ENCODE peak calls at places on chromosomes 12 and 14, in four cellular contexts. S is A549, K is GM12878, H is K562. Z is an unnamed sample.

GRCh38 chr12:97272471-97272870 is 190.1 kb upstream of the RMST start:
- DNase-seq in S (no peak), H (no peak), K (no peak), Z (no peak)

GRCh38 chr14:68144051-68144681 is 324.6 kb downstream of the RAD51B start:
- DNase-seq in K (no peak), S (peak), H (no peak), Z (peak)

GRCh38 chr12:119088917-119089667 is 89.6 kb upstream of the HSPB8 start:
- DNase-seq in K (no peak), H (no peak), S (no peak), Z (no peak)

GRCh38 chr12:59055204-59055839 is 135.0 kb upstream of the LRIG3 start:
- DNase-seq in H (no peak), K (no peak), S (peak), Z (peak)

GRCh38 chr14:96797943-96798349 is 764 bp downstream of the VRK1 start:
- DNase-seq in K (no peak), H (no peak), S (peak), Z (no peak)

GRCh38 chr12:49335955-49336644 is 888 bp downstream of the C1QL4 start:
- DNase-seq in K (no peak), S (no peak), H (no peak), Z (no peak)

GRCh38 chr12:46260913-46261476 is 7.8 kb downstream of the SLC38A1 start:
- DNase-seq in H (no peak), S (no peak), K (no peak), Z (no peak)

GRCh38 chr14:56422703-56423213 is 156.8 kb upstream of the TMEM260 start:
- DNase-seq in K (no peak), S (peak), H (no peak), Z (peak)

GRCh38 chr14:100032749-100033148 is 32.5 kb upstream of the EVL start:
- DNase-seq in K (no peak), S (no peak), H (no peak), Z (no peak)

GRCh38 chr12:9742665-9743064 is 9.8 kb upstream of the CLECL1 start:
- DNase-seq in K (no peak), H (no peak), S (no peak), Z (no peak)

GRCh38 chr12:4121506-4122020 is 152.0 kb upstream of the CCND2 start:
- DNase-seq in K (no peak), S (no peak), H (no peak), Z (no peak)

GRCh38 chr12:48901278-48901677 is 24.0 kb downstream of the FKBP11 start:
- DNase-seq in K (peak), S (no peak), H (no peak), Z (peak)

GRCh38 chr14:72777636-72778035 is 116.3 kb downstream of the DPF3 start:
- DNase-seq in K (no peak), H (no peak), S (no peak), Z (no peak)

GRCh38 chr14:59918824-59919581 is 941 bp upstream of the LRRC9 start:
- DNase-seq in S (peak), K (no peak), H (peak), Z (peak)

DNA sequence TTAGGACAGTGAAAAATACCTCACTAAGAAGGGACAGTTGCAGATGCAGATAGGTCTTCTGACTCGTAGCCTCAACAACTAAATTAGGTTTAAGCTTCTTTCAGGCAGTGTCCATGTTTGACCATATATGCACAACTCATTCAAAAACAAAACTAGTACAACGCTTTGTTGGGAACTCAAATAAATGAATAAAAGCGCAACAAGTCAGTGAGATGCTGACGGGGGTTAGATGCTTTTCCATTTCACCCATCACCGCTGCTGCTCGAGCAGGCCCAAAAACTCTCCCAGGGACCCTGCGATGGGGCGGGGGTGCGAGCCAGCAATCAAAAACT is 625 bp downstream of the RPAP3 start:
- DNase-seq in K (no peak), S (no peak), H (no peak), Z (peak)
- TF ChIP-seq ELK1 in K (no peak), S (no peak), H (no peak), Z (no peak)

GRCh38 chr12:18275974-18276373 is 14.7 kb downstream of the PIK3C2G start:
- DNase-seq in H (no peak), S (peak), K (no peak), Z (peak)
- TF ChIP-seq RFX5 in H (no peak), S (no peak), K (no peak), Z (no peak)

GRCh38 chr12:131155131-131155530 is 201.4 kb downstream of the ADGRD1 start:
- DNase-seq in H (no peak), K (no peak), S (no peak), Z (no peak)
- TF ChIP-seq ELK1 in H (no peak), K (no peak), S (no peak), Z (no peak)

GRCh38 chr12:112927475-112927874 is 10.8 kb upstream of the OAS3 start:
- DNase-seq in H (no peak), S (no peak), K (no peak), Z (no peak)

GRCh38 chr12:112927925-112928324 is 10.3 kb upstream of the OAS3 start:
- DNase-seq in S (no peak), K (no peak), H (no peak), Z (no peak)

GRCh38 chr12:112930350-112930749 is 7.9 kb upstream of the OAS3 start:
- DNase-seq in H (no peak), S (no peak), K (no peak), Z (no peak)

GRCh38 chr12:112928978-112929377 is 9.3 kb upstream of the OAS3 start:
- DNase-seq in K (no peak), S (no peak), H (no peak), Z (no peak)

GRCh38 chr12:112929715-112930114 is 8.6 kb upstream of the OAS3 start:
- DNase-seq in S (no peak), H (no peak), K (no peak), Z (no peak)
- TF ChIP-seq RFX5 in S (no peak), H (no peak), K (no peak), Z (no peak)

Z was measured in IMR-90.